ENCODE peak calls at places on chromosomes 1 and 21, in ten cellular contexts. One of them, this sample, is unnamed.

GRCh38 chr1:35497571-35497970 is 59.6 kb downstream of the KIAA0319L start:
- DNase-seq in mammary epithelial cell: peak
- DNase-seq in A549: no peak
- DNase-seq in endodermal cell: no peak
- DNase-seq in PC-9: no peak
- DNase-seq in AG10803: no peak
- DNase-seq in astrocyte of the cerebellum: no peak
- DNase-seq in HCT116: no peak
- DNase-seq in WERI-Rb-1: no peak
- DNase-seq in sigmoid colon: no peak
- DNase-seq in this sample: no peak

GRCh38 chr1:209787551-209787950 is 3.2 kb upstream of the C1orf74 start:
- DNase-seq in HCT116: no peak
- DNase-seq in astrocyte of the cerebellum: no peak
- DNase-seq in AG10803: peak
- DNase-seq in mammary epithelial cell: no peak
- DNase-seq in PC-9: peak
- DNase-seq in endodermal cell: no peak
- DNase-seq in sigmoid colon: peak
- DNase-seq in WERI-Rb-1: no peak
- DNase-seq in A549: peak
- DNase-seq in this sample: peak

GRCh38 chr1:44640178-44640865 is 34.0 kb downstream of the TMEM53 start:
- DNase-seq in astrocyte of the cerebellum: no peak
- DNase-seq in endodermal cell: no peak
- DNase-seq in AG10803: no peak
- DNase-seq in HCT116: no peak
- DNase-seq in sigmoid colon: no peak
- DNase-seq in A549: no peak
- DNase-seq in PC-9: no peak
- DNase-seq in WERI-Rb-1: peak
- DNase-seq in mammary epithelial cell: no peak
- DNase-seq in this sample: no peak

GRCh38 chr21:23644768-23645167 is 1962.5 kb downstream of the MRPL39 start:
- DNase-seq in AG10803: no peak
- DNase-seq in WERI-Rb-1: no peak
- DNase-seq in astrocyte of the cerebellum: no peak
- DNase-seq in endodermal cell: no peak
- DNase-seq in mammary epithelial cell: no peak
- DNase-seq in sigmoid colon: no peak
- DNase-seq in HCT116: no peak
- DNase-seq in PC-9: no peak
- DNase-seq in A549: no peak
- DNase-seq in this sample: no peak

GRCh38 chr21:45838636-45839035 is 142.9 kb upstream of the COL6A1 start:
- DNase-seq in HCT116: no peak
- DNase-seq in sigmoid colon: no peak
- DNase-seq in mammary epithelial cell: no peak
- DNase-seq in endodermal cell: no peak
- DNase-seq in PC-9: no peak
- DNase-seq in AG10803: peak
- DNase-seq in WERI-Rb-1: no peak
- DNase-seq in astrocyte of the cerebellum: peak
- DNase-seq in A549: no peak
- DNase-seq in this sample: peak

GRCh38 chr1:195744256-195744655 is 864.0 kb downstream of the KCNT2 start:
- DNase-seq in A549: no peak
- DNase-seq in PC-9: no peak
- DNase-seq in HCT116: no peak
- DNase-seq in AG10803: no peak
- DNase-seq in WERI-Rb-1: no peak
- DNase-seq in endodermal cell: no peak
- DNase-seq in sigmoid colon: no peak
- DNase-seq in mammary epithelial cell: no peak
- DNase-seq in astrocyte of the cerebellum: no peak
- DNase-seq in this sample: no peak

GRCh38 chr1:16075337-16076002 is 2.0 kb upstream of the FAM131C start:
- DNase-seq in PC-9: no peak
- DNase-seq in HCT116: no peak
- DNase-seq in WERI-Rb-1: no peak
- DNase-seq in endodermal cell: no peak
- DNase-seq in AG10803: peak
- DNase-seq in sigmoid colon: peak
- DNase-seq in astrocyte of the cerebellum: no peak
- DNase-seq in mammary epithelial cell: no peak
- DNase-seq in A549: no peak
- DNase-seq in this sample: peak

GRCh38 chr1:107394301-107394700 is 253.5 kb downstream of the NTNG1 start:
- DNase-seq in mammary epithelial cell: no peak
- DNase-seq in sigmoid colon: no peak
- DNase-seq in AG10803: no peak
- DNase-seq in WERI-Rb-1: no peak
- DNase-seq in A549: no peak
- DNase-seq in HCT116: no peak
- DNase-seq in endodermal cell: no peak
- DNase-seq in PC-9: no peak
- DNase-seq in astrocyte of the cerebellum: no peak
- DNase-seq in this sample: no peak

GRCh38 chr21:29297483-29298347 is 1.0 kb upstream of the BACH1 start:
- DNase-seq in endodermal cell: no peak
- DNase-seq in mammary epithelial cell: no peak
- DNase-seq in AG10803: no peak
- DNase-seq in WERI-Rb-1: no peak
- DNase-seq in astrocyte of the cerebellum: no peak
- DNase-seq in HCT116: no peak
- DNase-seq in sigmoid colon: no peak
- DNase-seq in PC-9: no peak
- DNase-seq in A549: no peak
- DNase-seq in this sample: no peak

GRCh38 chr21:29299906-29300546 is 1.3 kb downstream of the BACH1 start:
- DNase-seq in mammary epithelial cell: peak
- DNase-seq in HCT116: peak
- DNase-seq in endodermal cell: peak
- DNase-seq in A549: peak
- DNase-seq in AG10803: peak
- DNase-seq in PC-9: peak
- DNase-seq in WERI-Rb-1: peak
- DNase-seq in sigmoid colon: peak
- DNase-seq in astrocyte of the cerebellum: peak
- DNase-seq in this sample: peak

GRCh38 chr21:29299046-29299905 is 554 bp downstream of the BACH1 start:
- DNase-seq in PC-9: peak
- DNase-seq in endodermal cell: no peak
- DNase-seq in WERI-Rb-1: no peak
- DNase-seq in HCT116: no peak
- DNase-seq in A549: peak
- DNase-seq in AG10803: peak
- DNase-seq in sigmoid colon: peak
- DNase-seq in mammary epithelial cell: peak
- DNase-seq in astrocyte of the cerebellum: no peak
- DNase-seq in this sample: peak

GRCh38 chr21:29296452-29296851 is 2.3 kb upstream of the BACH1 start:
- DNase-seq in astrocyte of the cerebellum: no peak
- DNase-seq in mammary epithelial cell: no peak
- DNase-seq in AG10803: no peak
- DNase-seq in sigmoid colon: no peak
- DNase-seq in HCT116: no peak
- DNase-seq in endodermal cell: no peak
- DNase-seq in PC-9: no peak
- DNase-seq in A549: no peak
- DNase-seq in WERI-Rb-1: no peak
- DNase-seq in this sample: no peak

DNA sequence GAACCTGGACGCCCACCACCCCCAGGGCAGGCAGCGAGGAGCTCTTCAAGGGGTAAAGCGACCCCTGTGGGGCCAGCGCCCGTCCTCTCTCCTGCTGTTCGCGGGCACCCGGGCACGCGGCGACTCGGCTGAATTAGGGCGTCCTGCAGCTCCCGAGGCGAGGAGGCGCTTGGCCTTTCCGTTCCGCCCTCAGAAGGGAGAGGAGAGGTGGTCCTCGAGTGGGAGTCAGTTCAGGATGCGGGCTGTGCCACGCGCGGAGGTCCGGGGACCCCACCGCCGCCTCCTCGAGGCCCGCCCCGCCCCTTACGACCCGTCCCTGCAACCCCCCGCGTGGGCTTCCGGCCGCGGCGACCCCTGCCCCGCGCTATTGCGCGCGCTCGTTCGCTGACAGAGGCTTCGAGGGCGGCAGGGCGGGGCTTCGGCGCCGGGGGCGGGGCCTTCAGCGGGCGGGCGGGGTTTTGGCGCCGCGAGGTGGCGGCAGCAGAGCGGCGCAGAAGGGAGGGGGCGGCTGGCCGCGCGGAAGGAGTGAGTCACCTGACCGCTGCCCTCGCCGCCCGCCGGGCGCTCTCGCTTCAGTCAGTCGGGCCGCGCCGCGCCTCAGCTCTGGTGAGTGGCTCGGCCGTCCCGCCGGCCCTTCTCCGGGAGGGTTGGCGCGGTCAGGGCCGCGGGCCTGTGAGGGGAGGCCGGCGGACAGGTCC is at the start of gene BACH1:
- DNase-seq in HCT116: peak
- DNase-seq in A549: peak
- DNase-seq in mammary epithelial cell: peak
- DNase-seq in PC-9: peak
- DNase-seq in AG10803: peak
- DNase-seq in astrocyte of the cerebellum: peak
- DNase-seq in endodermal cell: peak
- DNase-seq in sigmoid colon: peak
- DNase-seq in WERI-Rb-1: peak
- DNase-seq in this sample: peak
- TF ChIP-seq CTCF in HCT116: peak
- TF ChIP-seq CTCF in A549: peak
- TF ChIP-seq CTCF in mammary epithelial cell: peak
- TF ChIP-seq CTCF in PC-9: peak
- TF ChIP-seq CTCF in AG10803: no peak
- TF ChIP-seq CTCF in astrocyte of the cerebellum: no peak
- TF ChIP-seq CTCF in endodermal cell: peak
- TF ChIP-seq CTCF in sigmoid colon: no peak
- TF ChIP-seq CTCF in WERI-Rb-1: peak
- TF ChIP-seq CTCF in this sample: no peak

GRCh38 chr1:156488566-156489165 is 11.9 kb downstream of the MEF2D start:
- DNase-seq in PC-9: peak
- DNase-seq in HCT116: no peak
- DNase-seq in AG10803: no peak
- DNase-seq in endodermal cell: no peak
- DNase-seq in mammary epithelial cell: no peak
- DNase-seq in sigmoid colon: no peak
- DNase-seq in WERI-Rb-1: no peak
- DNase-seq in astrocyte of the cerebellum: no peak
- DNase-seq in A549: no peak
- DNase-seq in this sample: no peak
- H3K4me3 ChIP-seq in PC-9: no peak
- H3K4me3 ChIP-seq in HCT116: no peak
- H3K4me3 ChIP-seq in AG10803: no peak
- H3K4me3 ChIP-seq in endodermal cell: no peak
- H3K4me3 ChIP-seq in mammary epithelial cell: no peak
- H3K4me3 ChIP-seq in sigmoid colon: no peak
- H3K4me3 ChIP-seq in WERI-Rb-1: no peak
- H3K4me3 ChIP-seq in astrocyte of the cerebellum: no peak
- H3K4me3 ChIP-seq in A549: no peak
- H3K4me3 ChIP-seq in this sample: no peak

GRCh38 chr1:62436039-62436465 is 797 bp upstream of the USP1 start:
- DNase-seq in sigmoid colon: no peak
- DNase-seq in astrocyte of the cerebellum: no peak
- DNase-seq in HCT116: no peak
- DNase-seq in endodermal cell: peak
- DNase-seq in PC-9: no peak
- DNase-seq in mammary epithelial cell: no peak
- DNase-seq in WERI-Rb-1: no peak
- DNase-seq in A549: peak
- DNase-seq in AG10803: no peak
- DNase-seq in this sample: no peak

GRCh38 chr1:62436466-62437272 is at the start of gene USP1:
- DNase-seq in WERI-Rb-1: peak
- DNase-seq in AG10803: peak
- DNase-seq in mammary epithelial cell: peak
- DNase-seq in endodermal cell: peak
- DNase-seq in sigmoid colon: peak
- DNase-seq in HCT116: peak
- DNase-seq in PC-9: peak
- DNase-seq in astrocyte of the cerebellum: peak
- DNase-seq in A549: no peak
- DNase-seq in this sample: peak

GRCh38 chr1:62435231-62436038 is 1.4 kb upstream of the USP1 start:
- DNase-seq in WERI-Rb-1: peak
- DNase-seq in PC-9: no peak
- DNase-seq in endodermal cell: peak
- DNase-seq in astrocyte of the cerebellum: peak
- DNase-seq in mammary epithelial cell: no peak
- DNase-seq in HCT116: peak
- DNase-seq in AG10803: no peak
- DNase-seq in A549: no peak
- DNase-seq in sigmoid colon: peak
- DNase-seq in this sample: no peak

GRCh38 chr1:62434612-62434994 is 2.2 kb upstream of the USP1 start:
- DNase-seq in A549: no peak
- DNase-seq in WERI-Rb-1: no peak
- DNase-seq in AG10803: no peak
- DNase-seq in endodermal cell: no peak
- DNase-seq in sigmoid colon: no peak
- DNase-seq in PC-9: no peak
- DNase-seq in HCT116: no peak
- DNase-seq in astrocyte of the cerebellum: no peak
- DNase-seq in mammary epithelial cell: no peak
- DNase-seq in this sample: no peak

DNA sequence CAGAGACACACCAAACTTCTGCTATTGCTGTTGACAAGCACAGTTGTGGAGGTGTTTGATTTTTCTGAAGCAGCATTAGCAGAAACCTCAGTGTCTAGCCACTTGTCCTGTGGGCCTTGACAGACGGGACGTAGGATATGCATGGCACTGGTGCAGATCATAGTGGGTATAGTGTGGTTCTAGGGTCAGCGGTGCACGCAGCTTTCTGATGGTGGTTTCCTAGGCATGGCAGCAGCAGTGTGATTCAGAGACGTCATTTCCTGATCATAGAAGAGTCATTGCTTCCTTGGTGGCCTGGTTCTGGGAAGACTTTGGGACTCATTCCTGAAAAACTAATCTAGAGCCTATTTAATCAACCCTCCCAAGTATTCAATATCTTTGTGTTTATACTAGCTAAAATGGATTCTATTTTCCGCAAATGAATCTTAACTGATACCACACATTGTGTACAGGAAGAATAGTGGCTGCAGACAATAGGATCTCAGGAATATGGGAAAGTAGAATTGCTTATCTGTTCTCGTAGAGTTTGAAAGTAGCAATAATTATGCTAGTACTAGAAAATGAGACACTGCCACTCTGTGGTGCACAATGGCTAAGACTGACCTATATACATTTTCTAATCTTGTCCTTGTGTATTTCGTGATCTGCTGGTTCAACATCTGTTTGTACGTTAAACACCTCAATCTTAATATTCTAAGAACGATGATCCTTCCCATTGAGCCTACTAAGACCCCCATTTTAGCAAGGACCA is 2.8 kb upstream of the USP1 start:
- DNase-seq in WERI-Rb-1: no peak
- DNase-seq in astrocyte of the cerebellum: no peak
- DNase-seq in HCT116: no peak
- DNase-seq in PC-9: no peak
- DNase-seq in endodermal cell: no peak
- DNase-seq in sigmoid colon: no peak
- DNase-seq in mammary epithelial cell: no peak
- DNase-seq in A549: no peak
- DNase-seq in AG10803: no peak
- DNase-seq in this sample: no peak
- TF ChIP-seq CTCF in WERI-Rb-1: no peak
- TF ChIP-seq CTCF in astrocyte of the cerebellum: no peak
- TF ChIP-seq CTCF in HCT116: peak
- TF ChIP-seq CTCF in PC-9: no peak
- TF ChIP-seq CTCF in endodermal cell: peak
- TF ChIP-seq CTCF in sigmoid colon: no peak
- TF ChIP-seq CTCF in mammary epithelial cell: no peak
- TF ChIP-seq CTCF in A549: no peak
- TF ChIP-seq CTCF in AG10803: no peak
- TF ChIP-seq CTCF in this sample: no peak

GRCh38 chr1:205809942-205810345 is 3.1 kb downstream of the SLC41A1 start:
- DNase-seq in endodermal cell: no peak
- DNase-seq in AG10803: no peak
- DNase-seq in A549: no peak
- DNase-seq in WERI-Rb-1: no peak
- DNase-seq in sigmoid colon: no peak
- DNase-seq in mammary epithelial cell: no peak
- DNase-seq in HCT116: no peak
- DNase-seq in astrocyte of the cerebellum: no peak
- DNase-seq in PC-9: no peak
- DNase-seq in this sample: no peak

GRCh38 chr1:205811660-205812059 is 1.3 kb downstream of the SLC41A1 start:
- DNase-seq in sigmoid colon: no peak
- DNase-seq in PC-9: no peak
- DNase-seq in A549: no peak
- DNase-seq in astrocyte of the cerebellum: no peak
- DNase-seq in mammary epithelial cell: no peak
- DNase-seq in HCT116: no peak
- DNase-seq in WERI-Rb-1: no peak
- DNase-seq in AG10803: no peak
- DNase-seq in endodermal cell: no peak
- DNase-seq in this sample: peak

GRCh38 chr1:205812271-205812877 is 624 bp downstream of the SLC41A1 start:
- DNase-seq in PC-9: peak
- DNase-seq in astrocyte of the cerebellum: no peak
- DNase-seq in HCT116: no peak
- DNase-seq in WERI-Rb-1: peak
- DNase-seq in sigmoid colon: peak
- DNase-seq in mammary epithelial cell: peak
- DNase-seq in AG10803: no peak
- DNase-seq in endodermal cell: peak
- DNase-seq in A549: no peak
- DNase-seq in this sample: peak

GRCh38 chr1:205809469-205809868 is 3.5 kb downstream of the SLC41A1 start:
- DNase-seq in PC-9: no peak
- DNase-seq in WERI-Rb-1: no peak
- DNase-seq in AG10803: no peak
- DNase-seq in sigmoid colon: no peak
- DNase-seq in HCT116: no peak
- DNase-seq in A549: no peak
- DNase-seq in astrocyte of the cerebellum: no peak
- DNase-seq in mammary epithelial cell: no peak
- DNase-seq in endodermal cell: no peak
- DNase-seq in this sample: no peak

GRCh38 chr1:205810448-205811157 is 2.4 kb downstream of the SLC41A1 start:
- DNase-seq in astrocyte of the cerebellum: no peak
- DNase-seq in A549: peak
- DNase-seq in HCT116: no peak
- DNase-seq in endodermal cell: peak
- DNase-seq in AG10803: no peak
- DNase-seq in PC-9: no peak
- DNase-seq in sigmoid colon: no peak
- DNase-seq in mammary epithelial cell: no peak
- DNase-seq in WERI-Rb-1: no peak
- DNase-seq in this sample: peak
- H3K4me3 ChIP-seq in astrocyte of the cerebellum: no peak
- H3K4me3 ChIP-seq in A549: no peak
- H3K4me3 ChIP-seq in HCT116: no peak
- H3K4me3 ChIP-seq in endodermal cell: no peak
- H3K4me3 ChIP-seq in AG10803: no peak
- H3K4me3 ChIP-seq in PC-9: no peak
- H3K4me3 ChIP-seq in sigmoid colon: no peak
- H3K4me3 ChIP-seq in mammary epithelial cell: no peak
- H3K4me3 ChIP-seq in WERI-Rb-1: no peak
- H3K4me3 ChIP-seq in this sample: no peak